ENCODE peak calls at places on chromosomes 6 and 20, in nine cellular contexts. I is hepatocyte; P is PC-3; U is GM23338; L is CD4-positive, alpha-beta T cell; D is A673; C is GM12865; G is choroid plexus epithelial cell; Y is ascending aorta. A is an unnamed sample.
A peak's percentile ranks its signal among the peaks of the same experiment; 100 is the strongest.

GRCh38 chr6:70385931-70386330 is 27.4 kb upstream of the FAM135A start:
- DNase-seq in I (no peak), P (no peak), U (no peak), L (no peak), D (no peak), C (no peak), G (peak; percentile 9), Y (no peak), A (peak; percentile 6)

GRCh38 chr6:11304946-11305345 is 72.5 kb upstream of the NEDD9 start:
- DNase-seq in I (no peak), P (no peak), U (no peak), L (no peak), D (no peak), C (no peak), G (no peak), Y (no peak), A (no peak)

GRCh38 chr6:70423189-70424133 is 10.2 kb downstream of the FAM135A start:
- DNase-seq in I (no peak), P (no peak), U (no peak), L (no peak), D (no peak), C (no peak), G (no peak), Y (no peak), A (no peak)

GRCh38 chr20:24497851-24498250 is 28.4 kb downstream of the SYNDIG1 start:
- DNase-seq in I (peak; percentile 91), P (peak; percentile 9), U (no peak), L (no peak), D (peak; percentile 33), C (peak; percentile 10), G (peak; percentile 93), Y (no peak), A (no peak)

GRCh38 chr6:36139431-36139830 is 9.1 kb downstream of the MAPK13 start:
- DNase-seq in I (peak; percentile 53), P (no peak), U (peak; percentile 83), L (no peak), D (peak; percentile 36), C (no peak), G (peak; percentile 50), Y (no peak), A (no peak)

GRCh38 chr6:15621203-15622044 is 41.4 kb downstream of the DTNBP1 start:
- DNase-seq in I (peak; percentile 29), P (no peak), U (peak; percentile 58), L (no peak), D (peak; percentile 37), C (peak; percentile 76), G (peak; percentile 51), Y (no peak), A (no peak)

GRCh38 chr6:163355471-163355991 is 59.0 kb upstream of the QKI start:
- DNase-seq in I (no peak), P (peak; percentile 59), U (no peak), L (no peak), D (peak; percentile 64), C (no peak), G (peak; percentile 76), Y (peak; percentile 78), A (peak; percentile 27)

GRCh38 chr6:4172368-4172767 is 37.0 kb upstream of the ECI2 start:
- DNase-seq in I (no peak), P (no peak), U (no peak), L (no peak), D (no peak), C (no peak), G (no peak), Y (no peak), A (no peak)

GRCh38 chr20:3123542-3123941 is 36.1 kb downstream of the FASTKD5 start:
- DNase-seq in I (no peak), P (no peak), U (no peak), L (no peak), D (no peak), C (no peak), G (no peak), Y (no peak), A (no peak)

GRCh38 chr6:14082287-14082686 is 35.3 kb upstream of the CD83 start:
- DNase-seq in I (no peak), P (no peak), U (no peak), L (no peak), D (no peak), C (no peak), G (no peak), Y (no peak), A (no peak)

GRCh38 chr6:120279706-120280105 is 930.1 kb upstream of the MAN1A1 start:
- DNase-seq in I (no peak), P (no peak), U (no peak), L (no peak), D (no peak), C (no peak), G (no peak), Y (no peak), A (no peak)

GRCh38 chr20:39263076-39263475 is 300.9 kb downstream of the DHX35 start:
- DNase-seq in I (no peak), P (peak; percentile 33), U (no peak), L (no peak), D (no peak), C (no peak), G (peak; percentile 38), Y (no peak), A (no peak)

GRCh38 chr6:129100164-129100563 is 217.2 kb downstream of the LAMA2 start:
- DNase-seq in I (no peak), P (no peak), U (no peak), L (no peak), D (no peak), C (no peak), G (no peak), Y (no peak), A (no peak)

GRCh38 chr6:3603443-3604130 is 146.7 kb upstream of the SLC22A23 start:
- DNase-seq in I (no peak), P (peak; percentile 21), U (no peak), L (no peak), D (no peak), C (no peak), G (peak; percentile 60), Y (peak; percentile 9), A (no peak)

GRCh38 chr20:49682278-49682677 is 31.4 kb downstream of the B4GALT5 start:
- DNase-seq in I (no peak), P (no peak), U (no peak), L (no peak), D (no peak), C (no peak), G (no peak), Y (no peak), A (no peak)

GRCh38 chr6:43901330-43902230 is 131.6 kb downstream of the VEGFA start:
- DNase-seq in I (no peak), P (no peak), U (no peak), L (no peak), D (no peak), C (no peak), G (no peak), Y (no peak), A (no peak)

DNA sequence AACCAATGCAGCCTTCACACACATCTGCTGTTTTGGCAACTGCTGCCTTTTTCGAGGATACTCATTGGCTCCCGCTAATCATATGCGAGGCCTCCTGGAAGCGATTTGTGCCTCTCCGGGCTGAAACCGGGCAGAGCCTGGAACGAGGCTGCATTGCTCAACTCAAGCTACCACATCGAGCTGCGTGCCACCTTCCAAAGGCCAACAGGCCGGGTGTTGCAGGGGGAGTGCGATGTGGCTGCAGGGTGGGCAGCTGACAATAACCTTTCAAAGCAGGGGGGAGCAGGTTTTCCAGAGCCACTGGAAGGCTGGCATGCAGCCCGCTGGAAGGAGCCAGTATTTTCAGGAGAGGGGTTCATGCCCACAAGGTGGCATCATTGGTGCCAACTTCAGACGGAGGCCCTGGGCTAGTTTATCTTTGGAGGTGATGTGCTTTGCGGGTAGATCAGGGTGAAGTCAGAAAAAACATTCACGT is 122.6 kb upstream of the IFNGR1 start:
- DNase-seq in I (no peak), P (peak; percentile 59), U (peak; percentile 50), L (peak; percentile 29), D (peak; percentile 57), C (peak; percentile 37), G (peak; percentile 25), Y (no peak), A (peak; percentile 26)
- TF ChIP-seq CTCF in I (no peak), P (peak; percentile 62), U (peak; percentile 54), L (peak; percentile 72), D (peak; percentile 56), C (peak; percentile 33), G (no peak), Y (no peak), A (no peak)

GRCh38 chr6:31702819-31703716 is at the start of gene ABHD16A:
- DNase-seq in I (peak; percentile 99), P (peak; percentile 98), U (peak; percentile 99), L (peak; percentile 97), D (peak; percentile 100), C (peak; percentile 99), G (peak; percentile 99), Y (peak; percentile 100), A (peak; percentile 99)
- TF ChIP-seq CTCF in I (no peak), P (no peak), U (no peak), L (no peak), D (no peak), C (no peak), G (no peak), Y (no peak), A (no peak)

GRCh38 chr6:722608-723007 is 29.7 kb upstream of the EXOC2 start:
- DNase-seq in I (no peak), P (no peak), U (no peak), L (no peak), D (no peak), C (peak; percentile 14), G (peak; percentile 84), Y (no peak), A (no peak)

GRCh38 chr6:718345-718744 is 25.4 kb upstream of the EXOC2 start:
- DNase-seq in I (no peak), P (no peak), U (peak; percentile 38), L (no peak), D (no peak), C (no peak), G (no peak), Y (no peak), A (no peak)

GRCh38 chr6:722077-722524 is 29.2 kb upstream of the EXOC2 start:
- DNase-seq in I (peak; percentile 93), P (peak; percentile 90), U (peak; percentile 95), L (peak; percentile 50), D (peak; percentile 84), C (peak; percentile 76), G (peak; percentile 91), Y (peak; percentile 77), A (peak; percentile 82)

GRCh38 chr6:727796-728195 is 34.9 kb upstream of the EXOC2 start:
- DNase-seq in I (no peak), P (no peak), U (no peak), L (no peak), D (no peak), C (no peak), G (no peak), Y (no peak), A (no peak)

DNA sequence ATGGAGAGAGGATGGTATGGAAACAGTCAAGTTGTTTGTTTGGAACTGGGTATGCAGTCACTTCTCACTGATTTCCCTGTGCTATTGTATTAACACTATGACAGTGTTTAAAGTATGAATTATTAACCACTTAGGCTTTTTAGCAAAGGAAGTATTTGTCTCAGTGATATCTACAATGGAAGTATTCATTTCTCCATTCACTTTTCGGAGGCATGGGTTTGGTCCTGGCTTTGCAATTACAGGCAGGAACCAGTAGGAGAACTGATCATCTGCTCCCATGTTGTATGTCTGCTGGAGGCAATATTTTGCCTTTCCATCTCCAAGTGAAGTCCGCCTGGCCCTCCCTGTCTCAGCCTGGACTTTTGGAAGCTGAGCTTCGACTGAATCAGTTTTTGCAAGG is 30.6 kb upstream of the EXOC2 start:
- DNase-seq in I (no peak), P (no peak), U (no peak), L (no peak), D (no peak), C (no peak), G (peak; percentile 13), Y (no peak), A (no peak)
- TF ChIP-seq CTCF in I (no peak), P (peak; percentile 25), U (no peak), L (no peak), D (peak; percentile 33), C (no peak), G (peak; percentile 47), Y (no peak), A (no peak)

GRCh38 chr6:25138024-25138696 is 141.0 kb upstream of the CARMIL1 start:
- DNase-seq in I (peak; percentile 18), P (peak; percentile 54), U (no peak), L (peak; percentile 35), D (peak; percentile 60), C (peak; percentile 91), G (peak; percentile 82), Y (peak; percentile 80), A (peak; percentile 35)
- TF ChIP-seq CTCF in I (no peak), P (no peak), U (no peak), L (no peak), D (no peak), C (no peak), G (peak; percentile 48), Y (peak; percentile 26), A (peak; percentile 36)